ENCODE peak calls at places on chromosomes 12 and 14, in four cellular contexts. V is H1, G is HepG2, D is GM12878. S is an unnamed sample.

GRCh38 chr12:130155416-130156073 is 6.7 kb upstream of the FZD10 start:
- DNase-seq in V (no peak), G (no peak), D (no peak), S (no peak)

GRCh38 chr14:101474563-101475467 is 86.5 kb upstream of the DIO3 start:
- DNase-seq in V (no peak), G (no peak), D (no peak), S (no peak)

GRCh38 chr12:26845057-26845666 is 12.2 kb upstream of the ITPR2 start:
- DNase-seq in V (no peak), G (peak; percentile 51), D (no peak), S (peak; percentile 68)

GRCh38 chr14:104221071-104221625 is 82.8 kb downstream of the KIF26A start:
- DNase-seq in V (no peak), G (no peak), D (no peak), S (no peak)

GRCh38 chr12:95262808-95263207 is 45.2 kb downstream of the VEZT start:
- DNase-seq in V (no peak), G (no peak), D (no peak), S (no peak)

GRCh38 chr14:22898302-22898894 is 15.4 kb downstream of the REM2 start:
- DNase-seq in V (no peak), G (no peak), D (no peak), S (no peak)

GRCh38 chr14:105851716-105852377 is 325.5 kb downstream of the TMEM121 start:
- DNase-seq in V (no peak), G (no peak), D (no peak), S (no peak)

GRCh38 chr12:65330341-65330740 is 51.9 kb downstream of the MSRB3 start:
- DNase-seq in V (no peak), G (no peak), D (no peak), S (no peak)

GRCh38 chr12:64825143-64826011 is 930 bp downstream of the TBC1D30 start:
- DNase-seq in V (no peak), G (no peak), D (no peak), S (no peak)

GRCh38 chr12:82832981-82833380 is 146.3 kb downstream of the TMTC2 start:
- DNase-seq in V (no peak), G (no peak), D (no peak), S (no peak)

GRCh38 chr12:69570545-69571399 is 14.5 kb upstream of the CCT2 start:
- DNase-seq in V (no peak), G (peak; percentile 54), D (peak; percentile 15), S (peak; percentile 55)

GRCh38 chr14:102930753-102931579 is 8.5 kb downstream of the AMN start:
- DNase-seq in V (no peak), G (no peak), D (no peak), S (no peak)

GRCh38 chr14:103879570-103880333 is 32.4 kb upstream of the PPP1R13B start:
- DNase-seq in V (no peak), G (peak; percentile 97), D (no peak), S (no peak)

GRCh38 chr12:120100630-120101029 is 15.9 kb downstream of the RAB35 start:
- DNase-seq in V (no peak), G (no peak), D (no peak), S (no peak)

GRCh38 chr12:107704056-107704455 is 18.5 kb downstream of the PWP1 start:
- DNase-seq in V (no peak), G (no peak), D (no peak), S (no peak)

GRCh38 chr12:10722502-10722904 is 620 bp downstream of the YBX3 start:
- DNase-seq in V (no peak), G (peak; percentile 19), D (no peak), S (peak; percentile 40)

GRCh38 chr12:177336-177979 is 36.5 kb downstream of the SLC6A12 start:
- DNase-seq in V (no peak), G (no peak), D (no peak), S (no peak)

GRCh38 chr12:48302161-48302896 is 48.4 kb downstream of the ZNF641 start:
- DNase-seq in V (no peak), G (no peak), D (no peak), S (no peak)

GRCh38 chr12:47141459-47141858 is 61.7 kb upstream of the AMIGO2 start:
- DNase-seq in V (no peak), G (no peak), D (no peak), S (no peak)

GRCh38 chr14:105914738-105915385 is 388.5 kb downstream of the TMEM121 start:
- DNase-seq in V (no peak), G (no peak), D (no peak), S (no peak)

GRCh38 chr14:90419200-90419599 is 22.4 kb downstream of the CALM1 start:
- DNase-seq in V (no peak), G (no peak), D (no peak), S (no peak)

GRCh38 chr12:85076688-85077430 is 40.7 kb downstream of the LRRIQ1 start:
- DNase-seq in V (no peak), G (peak; percentile 43), D (no peak), S (peak; percentile 38)

GRCh38 chr14:90545966-90546751 is 149.3 kb downstream of the CALM1 start:
- DNase-seq in V (no peak), G (no peak), D (no peak), S (no peak)

GRCh38 chr14:66473223-66473622 is 12.9 kb upstream of the CCDC196 start:
- DNase-seq in V (no peak), G (no peak), D (no peak), S (no peak)

GRCh38 chr12:76272292-76272691 is 75.9 kb downstream of the BBS10 start:
- DNase-seq in V (no peak), G (peak; percentile 3), D (no peak), S (no peak)

GRCh38 chr14:92259613-92260357 is 63.2 kb upstream of the SLC24A4 start:
- DNase-seq in V (no peak), G (no peak), D (peak; percentile 95), S (no peak)

GRCh38 chr14:62743569-62743968 is 301.7 kb downstream of the KCNH5 start:
- DNase-seq in V (no peak), G (no peak), D (no peak), S (no peak)

GRCh38 chr12:11107719-11108118 is 15.6 kb upstream of the TAS2R43 start:
- DNase-seq in V (no peak), G (no peak), D (no peak), S (no peak)

GRCh38 chr14:53956427-53957201 is at the start of gene BMP4:
- DNase-seq in V (peak; percentile 81), G (peak; percentile 82), D (no peak), S (peak; percentile 66)

GRCh38 chr12:7959278-7960063 is 23.5 kb upstream of the SLC2A3 start:
- DNase-seq in V (peak; percentile 74), G (peak; percentile 44), D (peak; percentile 70), S (peak; percentile 100)

GRCh38 chr12:29051221-29051620 is 97.9 kb upstream of the FAR2 start:
- DNase-seq in V (no peak), G (no peak), D (no peak), S (no peak)

GRCh38 chr14:101351769-101352168 is 209.5 kb upstream of the DIO3 start:
- DNase-seq in V (no peak), G (no peak), D (no peak), S (no peak)

GRCh38 chr12:89319111-89319510 is 33.2 kb downstream of the DUSP6 start:
- DNase-seq in V (no peak), G (no peak), D (no peak), S (no peak)

GRCh38 chr14:30651934-30652333 is 29.8 kb downstream of the SCFD1 start:
- DNase-seq in V (no peak), G (no peak), D (no peak), S (no peak)

GRCh38 chr14:92967346-92967926 is 44.5 kb downstream of the CHGA start:
- DNase-seq in V (no peak), G (no peak), D (no peak), S (no peak)

GRCh38 chr12:123369209-123369608 is 4.6 kb upstream of the SBNO1 start:
- DNase-seq in V (no peak), G (no peak), D (no peak), S (no peak)

GRCh38 chr12:50718760-50719159 is 45.1 kb upstream of the ATF1 start:
- DNase-seq in V (no peak), G (no peak), D (no peak), S (no peak)
- TF ChIP-seq SUZ12 in V (no peak), G (no peak), D (no peak), S (no peak)

GRCh38 chr14:72089625-72090024 is 157.4 kb downstream of the RGS6 start:
- DNase-seq in V (no peak), G (no peak), D (no peak), S (no peak)
- H3K27me3 ChIP-seq in V (no peaks in the 10 kb centered on the region), G (no peaks in the 10 kb centered on the region), D (no peaks in the 10 kb centered on the region), S (no peaks in the 10 kb centered on the region)

DNA sequence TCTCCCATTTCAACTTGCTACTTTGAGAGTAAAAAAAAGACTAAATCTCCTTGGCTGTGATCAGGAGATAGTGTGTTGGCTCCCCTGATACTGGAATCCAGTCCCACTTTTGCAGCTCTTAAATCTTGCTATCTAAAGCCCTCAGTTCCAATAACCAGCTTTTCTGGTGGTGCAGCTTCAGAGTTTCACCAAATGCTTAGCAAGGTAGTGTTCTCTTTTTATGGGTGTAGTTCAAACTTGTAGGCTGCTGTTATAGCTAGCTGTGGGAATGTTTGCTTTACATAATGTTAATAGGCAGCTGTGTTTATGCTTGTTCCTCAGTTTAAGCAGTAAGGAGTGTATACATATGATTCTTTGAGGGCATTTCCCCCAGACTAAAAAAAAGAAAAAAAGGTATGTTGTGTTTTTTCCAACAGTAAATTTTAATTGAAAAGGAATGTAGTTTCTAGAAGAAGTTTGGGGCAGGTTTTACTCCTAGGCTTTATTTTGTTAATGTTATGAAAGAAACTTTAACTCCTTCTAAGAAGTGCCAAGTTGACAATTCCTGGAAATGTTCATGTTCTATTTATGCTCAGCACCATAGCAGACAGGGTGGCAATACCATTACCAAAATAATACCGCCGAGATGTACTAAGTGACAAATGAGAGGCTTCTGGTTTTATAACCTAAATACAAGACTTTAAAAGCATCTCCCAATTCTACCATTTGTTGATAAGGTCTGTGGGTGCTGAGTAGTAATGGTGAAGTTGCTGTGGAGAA is 12.1 kb downstream of the CRADD start:
- DNase-seq in V (no peak), G (no peak), D (no peak), S (no peak)
- TF ChIP-seq YY1 in V (no peak), G (no peak), D (no peak), S (no peak)

DNA sequence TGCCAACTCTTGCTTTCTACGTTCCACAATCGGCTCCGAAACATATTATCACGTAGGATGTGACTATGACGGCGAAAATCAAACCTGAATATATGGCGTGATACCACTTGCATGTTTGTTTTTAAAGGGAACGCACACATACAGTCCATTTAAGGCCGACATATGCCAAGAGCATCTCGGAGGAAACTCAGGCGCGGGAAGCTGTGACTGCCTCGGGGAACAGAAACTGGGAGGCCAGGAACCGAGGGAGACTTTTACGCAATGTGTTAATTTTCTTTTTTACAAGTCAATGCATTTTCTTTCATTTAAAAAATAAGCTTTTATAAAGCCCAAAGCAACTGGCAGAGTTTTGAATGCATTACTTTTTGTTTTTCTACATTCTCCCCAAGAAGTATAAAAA is 6.9 kb downstream of the NCOR2 start:
- DNase-seq in V (no peak), G (no peak), D (no peak), S (no peak)
- TF ChIP-seq SUZ12 in V (no peak), G (no peak), D (no peak), S (no peak)

DNA sequence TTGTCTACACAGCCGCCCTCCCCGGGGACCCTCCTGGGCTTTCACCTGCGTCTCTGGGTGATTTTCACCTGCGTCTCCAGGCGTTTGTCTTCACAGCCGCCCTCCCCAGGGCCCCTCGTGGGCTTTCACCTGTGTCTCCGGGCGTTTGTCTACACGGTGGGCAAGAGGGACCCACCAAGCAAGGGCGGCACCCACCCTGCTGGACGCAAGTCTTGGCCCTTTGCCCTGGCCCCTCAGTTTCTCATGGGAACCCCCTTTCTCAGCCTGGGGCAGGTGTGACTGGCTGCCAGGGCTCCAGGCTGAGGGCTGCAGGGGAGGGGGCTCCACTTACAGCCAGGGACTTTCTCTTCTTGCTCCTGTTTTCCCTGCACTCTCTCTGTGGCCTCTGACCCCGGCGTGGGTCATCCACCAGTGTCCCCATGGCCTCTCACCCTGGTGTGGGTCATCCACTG is 68.6 kb upstream of the GALNT9 start:
- DNase-seq in V (no peak), G (no peak), D (no peak), S (no peak)
- H3K27me3 ChIP-seq in V (no peaks in the 10 kb centered on the region), G (peaks cover 85% of the 10 kb centered on the region), D (no peaks in the 10 kb centered on the region), S (peaks cover 90% of the 10 kb centered on the region)